ENCODE peak calls at places on chromosomes 4 and X, in four cellular contexts. P is HL-60, A is K562, H is GM12878. W is an unnamed sample.

GRCh38 chr4:76199664-76200211 is 13.9 kb downstream of the SCARB2 start:
- DNase-seq in P (no peak), H (peak), A (no peak), W (no peak)

GRCh38 chr4:164252286-164252685 is 501.6 kb upstream of the SMIM31 start:
- DNase-seq in H (no peak), P (no peak), A (no peak), W (no peak)

GRCh38 chr4:184463856-184464255 is 10.5 kb downstream of the IRF2 start:
- DNase-seq in P (no peak), H (no peak), A (no peak), W (no peak)

GRCh38 chrX:10310502-10310901 is 153.7 kb downstream of the CLCN4 start:
- DNase-seq in A (no peak), P (no peak), H (no peak), W (no peak)

GRCh38 chr4:180164799-180165198 is 2078.4 kb upstream of the TENM3 start:
- DNase-seq in P (no peak), A (no peak), H (no peak), W (no peak)

GRCh38 chr4:879730-880079 is 52.4 kb downstream of the GAK start:
- DNase-seq in A (no peak), H (peak), P (no peak), W (no peak)

GRCh38 chr4:110917835-110918234 is 295.0 kb upstream of the PITX2 start:
- DNase-seq in P (no peak), H (no peak), A (no peak), W (no peak)

GRCh38 chr4:37928896-37929537 is 31.2 kb upstream of the PTTG2 start:
- DNase-seq in H (no peak), P (no peak), A (no peak), W (no peak)

GRCh38 chr4:143291334-143291733 is 45.3 kb upstream of the GAB1 start:
- DNase-seq in A (no peak), P (no peak), H (no peak), W (no peak)

GRCh38 chr4:15031197-15031596 is 28.9 kb downstream of the CPEB2 start:
- DNase-seq in P (no peak), A (no peak), H (no peak), W (no peak)

GRCh38 chr4:33060873-33061542 is 2340.8 kb downstream of the PCDH7 start:
- DNase-seq in P (peak), H (no peak), A (no peak), W (no peak)

GRCh38 chr4:1708581-1708980 is 3.5 kb downstream of the SLBP start:
- DNase-seq in A (no peak), H (no peak), P (no peak), W (no peak)

GRCh38 chrX:72621619-72622485 is 49.2 kb upstream of the HDAC8 start:
- DNase-seq in P (no peak), H (peak), A (no peak), W (no peak)

GRCh38 chr4:16264798-16265197 is 38.5 kb upstream of the TAPT1 start:
- DNase-seq in P (peak), H (peak), A (peak), W (no peak)

GRCh38 chrX:9528498-9528897 is 63.6 kb downstream of the TBL1X start:
- DNase-seq in P (no peak), A (no peak), H (no peak), W (no peak)

GRCh38 chrX:23822397-23822796 is 39.4 kb downstream of the SAT1 start:
- DNase-seq in A (no peak), H (no peak), P (no peak), W (no peak)

GRCh38 chr4:142721187-142721586 is 124.9 kb downstream of the INPP4B start:
- DNase-seq in H (no peak), A (no peak), P (no peak), W (no peak)

GRCh38 chr4:180913750-180914149 is 1329.5 kb upstream of the TENM3 start:
- DNase-seq in P (no peak), H (no peak), A (no peak), W (no peak)

GRCh38 chrX:133852837-133853236 is 132.6 kb downstream of the GPC3 start:
- DNase-seq in A (no peak), H (no peak), P (no peak), W (no peak)

GRCh38 chr4:111945014-111945413 is 200.2 kb upstream of the FAM241A start:
- DNase-seq in A (no peak), H (no peak), P (no peak), W (no peak)

GRCh38 chr4:26936284-26937065 is 75.8 kb downstream of the STIM2 start:
- DNase-seq in A (peak), H (no peak), P (no peak), W (no peak)

GRCh38 chr4:183596056-183596757 is 62.8 kb downstream of the RWDD4 start:
- DNase-seq in A (no peak), H (no peak), P (no peak), W (no peak)

GRCh38 chrX:21723097-21723496 is 34.8 kb downstream of the SMPX start:
- DNase-seq in P (no peak), A (no peak), H (no peak), W (no peak)

GRCh38 chr4:79025170-79025569 is 85.9 kb upstream of the PAQR3 start:
- DNase-seq in A (no peak), H (no peak), P (no peak), W (no peak)

GRCh38 chr4:178136736-178137345 is 694.6 kb upstream of the AGA start:
- DNase-seq in P (no peak), H (no peak), A (no peak), W (no peak)

GRCh38 chrX:11341274-11342256 is 48.4 kb downstream of the AMELX start:
- DNase-seq in H (peak), A (peak), P (peak), W (no peak)

GRCh38 chr4:13640149-13640671 is 12.7 kb upstream of the BOD1L1 start:
- DNase-seq in P (no peak), A (no peak), H (no peak), W (no peak)

GRCh38 chrX:133190877-133191738 is 27.0 kb downstream of the TFDP3 start:
- DNase-seq in A (no peak), P (no peak), H (no peak), W (no peak)

GRCh38 chrX:16712116-16712824 is at the start of gene CTPS2:
- DNase-seq in A (peak), H (no peak), P (peak), W (peak)

GRCh38 chrX:35382966-35383365 is 415.2 kb upstream of the MAGEB16 start:
- DNase-seq in H (no peak), A (no peak), P (no peak), W (no peak)

GRCh38 chrX:154748712-154749339 is 2.1 kb downstream of the GAB3 start:
- DNase-seq in P (peak), A (peak), H (no peak), W (no peak)

GRCh38 chr4:26141101-26141830 is 179.5 kb upstream of the RBPJ start:
- DNase-seq in P (no peak), H (no peak), A (no peak), W (no peak)

GRCh38 chr4:139603576-139604387 is 47.8 kb upstream of the SETD7 start:
- DNase-seq in P (peak), A (peak), H (peak), W (no peak)

GRCh38 chr4:76706581-76706980 is 191.4 kb downstream of the SOWAHB start:
- DNase-seq in A (no peak), H (no peak), P (no peak), W (no peak)

GRCh38 chr4:139798456-139798855 is 132.8 kb downstream of the MGST2 start:
- DNase-seq in P (no peak), H (no peak), A (no peak), W (no peak)

GRCh38 chrX:70479197-70479969 is 34.7 kb downstream of the DLG3 start:
- DNase-seq in P (no peak), A (no peak), H (no peak), W (no peak)

GRCh38 chr4:7506119-7506518 is 71.4 kb upstream of the PSAPL1 start:
- DNase-seq in P (no peak), H (no peak), A (no peak), W (no peak)

GRCh38 chr4:119865789-119866188 is 200.9 kb downstream of the MAD2L1 start:
- DNase-seq in A (no peak), P (no peak), H (no peak), W (no peak)

GRCh38 chrX:2330910-2331309 is 169.9 kb downstream of the DHRSX start:
- DNase-seq in A (no peak), H (no peak), P (no peak), W (no peak)

GRCh38 chr4:154559141-154559841 is 3.5 kb upstream of the FGB start:
- DNase-seq in P (peak), A (peak), H (no peak), W (peak)
- TF ChIP-seq SPI1 in P (no peak), A (no peak), H (no peak), W (no peak)

GRCh38 chr4:108449139-108449538 is 171.2 kb upstream of the RPL34 start:
- DNase-seq in A (no peak), H (no peak), P (no peak), W (no peak)
- TF ChIP-seq SPI1 in A (no peak), H (no peak), P (no peak), W (no peak)

GRCh38 chrX:45050558-45050957 is 150.1 kb downstream of the DIPK2B start:
- DNase-seq in H (no peak), A (no peak), P (no peak), W (no peak)
- TF ChIP-seq SPI1 in H (no peak), A (no peak), P (no peak), W (no peak)

DNA sequence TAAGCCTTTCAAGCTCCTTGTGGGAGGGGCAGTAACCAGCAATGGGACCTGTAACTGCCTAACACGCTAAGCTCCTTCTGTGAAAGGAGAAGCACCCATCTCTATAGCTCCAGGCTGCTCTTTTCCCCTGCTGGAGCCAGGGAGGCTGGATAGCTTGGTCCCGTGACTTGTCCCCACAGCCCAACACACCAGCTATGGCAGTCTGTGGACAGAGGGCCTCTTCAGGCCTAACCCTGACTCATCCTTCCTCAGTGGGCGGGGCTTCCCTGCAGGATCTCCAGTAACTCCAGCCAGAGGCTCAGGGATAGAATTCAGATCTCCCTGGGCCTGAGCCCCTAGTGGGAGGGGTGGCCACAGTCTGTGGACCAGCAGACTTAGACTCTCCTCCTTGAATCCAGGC is 1290.1 kb downstream of the PCDH7 start:
- DNase-seq in A (no peak), H (no peak), P (no peak), W (no peak)
- TF ChIP-seq SPI1 in A (no peak), H (no peak), P (no peak), W (no peak)

GRCh38 chr4:10659251-10659650 is 25.3 kb downstream of the CLNK start:
- DNase-seq in A (no peak), P (no peak), H (no peak), W (no peak)
- TF ChIP-seq SPI1 in A (no peak), P (no peak), H (no peak), W (no peak)

DNA sequence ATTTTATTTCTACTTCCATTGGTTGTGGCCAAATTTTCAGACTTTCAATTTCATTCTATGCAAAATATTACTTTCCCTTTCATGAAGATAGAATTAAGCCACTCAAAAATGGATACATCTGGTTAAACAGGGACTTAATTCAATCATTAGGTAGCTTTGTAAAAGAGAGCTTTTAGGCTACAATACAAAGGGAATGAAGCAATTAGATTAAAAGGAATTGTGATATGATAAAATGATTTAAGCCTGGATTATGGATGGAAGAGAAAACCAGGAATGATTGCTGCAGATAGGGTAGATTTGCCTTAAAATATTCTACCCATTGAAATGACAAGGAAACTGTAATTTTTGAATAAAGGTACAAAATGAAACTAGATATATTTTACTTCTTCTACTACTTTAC is 134.6 kb upstream of the PDHA2 start:
- DNase-seq in P (no peak), A (no peak), H (no peak), W (no peak)
- TF ChIP-seq SPI1 in P (no peak), A (no peak), H (no peak), W (no peak)

DNA sequence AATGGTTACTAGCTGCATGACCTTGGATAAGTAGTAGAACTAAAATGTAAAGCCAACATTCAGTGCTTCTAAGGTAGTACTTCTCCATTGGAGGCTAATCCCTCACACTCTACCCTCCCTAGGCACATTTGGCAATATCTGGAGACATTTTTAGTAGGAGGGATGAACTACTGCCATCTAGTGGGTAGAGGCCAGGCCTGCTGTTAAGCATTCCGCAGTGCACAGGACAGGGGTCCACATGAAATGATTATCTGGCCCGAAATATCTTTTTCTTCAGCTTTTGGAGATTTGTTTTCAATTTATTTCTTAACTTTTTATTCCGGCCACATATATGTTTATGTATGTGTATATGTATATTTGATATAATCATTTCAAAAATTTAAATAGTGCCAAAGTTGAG is 36.0 kb upstream of the SPANXC start:
- DNase-seq in P (peak), H (no peak), A (peak), W (no peak)
- TF ChIP-seq SPI1 in P (no peak), H (no peak), A (no peak), W (no peak)

GRCh38 chr4:74431113-74431826 is 13.7 kb upstream of the AREG start:
- DNase-seq in A (no peak), H (peak), P (peak), W (no peak)

GRCh38 chr4:74428278-74428677 is 16.7 kb upstream of the AREG start:
- DNase-seq in P (no peak), A (no peak), H (no peak), W (no peak)

GRCh38 chr4:74433541-74434172 is 11.3 kb upstream of the AREG start:
- DNase-seq in H (no peak), A (peak), P (no peak), W (no peak)

GRCh38 chr4:74435296-74435695 is 9.6 kb upstream of the AREG start:
- DNase-seq in A (no peak), H (no peak), P (no peak), W (no peak)

DNA sequence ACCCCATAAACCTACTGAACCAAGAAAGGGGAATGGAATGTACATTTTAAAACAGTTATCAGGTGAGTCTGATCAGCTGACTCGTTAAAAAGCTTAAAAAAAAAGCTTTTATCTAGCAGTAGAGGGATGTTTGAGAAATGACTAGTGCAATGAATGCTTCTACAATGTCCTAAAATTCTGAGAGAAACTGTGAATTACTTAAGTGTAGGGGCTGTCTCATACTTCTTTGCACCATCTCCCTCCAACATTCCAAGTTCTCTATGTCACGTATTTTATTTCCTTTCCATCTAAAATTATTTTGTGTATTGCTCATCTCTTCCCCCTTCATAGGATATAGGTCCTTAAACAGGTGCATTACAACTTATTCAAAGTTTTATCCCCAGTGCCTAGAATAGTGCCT is 11.9 kb upstream of the AREG start:
- DNase-seq in P (no peak), H (no peak), A (no peak), W (no peak)
- TF ChIP-seq SPI1 in P (no peak), H (no peak), A (no peak), W (no peak)

DNA sequence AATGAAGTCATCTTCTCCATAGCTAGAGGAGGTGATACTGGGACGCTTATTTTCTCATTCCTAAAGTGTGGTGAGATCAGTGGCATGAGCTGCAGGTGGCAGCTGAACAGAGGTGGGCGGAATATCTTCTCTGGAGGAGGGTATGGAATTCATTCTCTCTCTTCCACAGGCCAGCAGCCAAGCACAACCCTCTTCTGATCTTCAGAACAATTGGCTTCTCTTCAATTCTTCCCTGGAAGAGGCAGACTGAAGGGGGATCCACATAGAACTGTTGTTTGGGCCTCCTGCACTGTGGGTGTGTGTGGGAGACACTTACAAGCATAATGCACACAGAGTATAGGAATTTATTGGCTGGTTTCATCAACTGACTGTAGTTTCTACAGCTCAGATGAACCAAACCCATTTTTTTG is 180.4 kb upstream of the RASGEF1B start:
- DNase-seq in H (no peak), A (no peak), P (no peak), W (no peak)
- TF ChIP-seq SPI1 in H (no peak), A (no peak), P (no peak), W (no peak)

GRCh38 chr4:44149242-44149641 is 299.4 kb downstream of the KCTD8 start:
- DNase-seq in A (no peak), H (no peak), P (no peak), W (no peak)
- TF ChIP-seq SPI1 in A (no peak), H (no peak), P (no peak), W (no peak)

W was measured in GM12891.